ENCODE peak calls at places on chromosomes 11 and 22, in six cellular contexts. N is A549, V is IMR-90, X is HCT116, Q is lower leg skin, R is gastrocnemius medialis. P is an unnamed sample.

GRCh38 chr11:83284501-83285051 is 1.6 kb downstream of the CCDC90B start:
- DNase-seq in Q (no peak), N (no peak), X (no peak), R (no peak), V (no peak), P (no peak)

GRCh38 chr11:132332521-132332920 is 962.1 kb downstream of the NTM start:
- DNase-seq in X (no peak), Q (no peak), V (no peak), N (no peak), R (no peak), P (no peak)

GRCh38 chr11:128859563-128860441 is 7.3 kb downstream of the KCNJ1 start:
- DNase-seq in X (peak), V (peak), R (peak), N (peak), Q (no peak), P (peak)

GRCh38 chr11:131370090-131370751 is at the start of gene NTM:
- DNase-seq in X (no peak), R (peak), N (no peak), V (peak), Q (peak), P (no peak)

GRCh38 chr22:49099496-49100124 is 728.1 kb downstream of the BRD1 start:
- DNase-seq in R (no peak), V (no peak), Q (no peak), X (peak), N (peak), P (no peak)

GRCh38 chr11:9099617-9100016 is 8.2 kb upstream of the SCUBE2 start:
- DNase-seq in X (no peak), R (no peak), N (no peak), Q (no peak), V (no peak), P (no peak)

GRCh38 chr11:129346916-129347315 is 28.7 kb upstream of the BARX2 start:
- DNase-seq in R (no peak), N (no peak), X (no peak), V (no peak), Q (no peak), P (no peak)

GRCh38 chr11:73475549-73475948 is 99.3 kb downstream of the RELT start:
- DNase-seq in R (no peak), V (no peak), Q (no peak), N (no peak), X (no peak), P (no peak)

GRCh38 chr11:88151866-88152265 is 23.4 kb downstream of the RAB38 start:
- DNase-seq in R (no peak), X (no peak), V (no peak), N (no peak), Q (no peak), P (no peak)

GRCh38 chr22:30205281-30206115 is 41.1 kb downstream of the LIF start:
- DNase-seq in N (peak), Q (peak), R (peak), X (no peak), V (peak), P (no peak)

GRCh38 chr22:32476804-32477203 is 2.2 kb downstream of the FBXO7 start:
- DNase-seq in N (no peak), X (no peak), Q (no peak), R (no peak), V (no peak), P (no peak)

GRCh38 chr11:96205460-96205809 is 137.6 kb downstream of the MAML2 start:
- DNase-seq in R (no peak), N (no peak), X (no peak), V (no peak), Q (no peak), P (no peak)

GRCh38 chr11:69141742-69142141 is 14.0 kb upstream of the SMIM38 start:
- DNase-seq in N (no peak), R (no peak), V (peak), Q (peak), X (no peak), P (no peak)

GRCh38 chr11:77547863-77548551 is 41.7 kb upstream of the AQP11 start:
- DNase-seq in X (peak), Q (no peak), N (peak), R (no peak), V (peak), P (peak)

GRCh38 chr11:61777234-61778090 is 14.9 kb downstream of the TMEM258 start:
- DNase-seq in V (no peak), N (no peak), X (no peak), Q (no peak), R (peak), P (peak)

GRCh38 chr11:67318239-67318555 is 14.9 kb downstream of the SSH3 start:
- DNase-seq in X (no peak), V (no peak), R (no peak), N (no peak), Q (no peak), P (no peak)

GRCh38 chr22:44166877-44167276 is 13.8 kb upstream of the PARVG start:
- DNase-seq in R (no peak), X (no peak), V (no peak), Q (no peak), N (no peak), P (no peak)

GRCh38 chr11:70205049-70205725 is 2.1 kb downstream of the FADD start:
- DNase-seq in X (no peak), R (no peak), N (no peak), V (peak), Q (no peak), P (no peak)

GRCh38 chr22:37616205-37617083 is 7.8 kb downstream of the GGA1 start:
- DNase-seq in V (no peak), X (no peak), N (no peak), R (no peak), Q (no peak), P (no peak)

GRCh38 chr11:124745835-124746620 is 6.0 kb downstream of the VSIG2 start:
- DNase-seq in X (no peak), R (no peak), Q (no peak), V (no peak), N (peak), P (peak)

GRCh38 chr11:20457934-20458333 is 70.4 kb downstream of the PRMT3 start:
- DNase-seq in N (no peak), X (no peak), Q (no peak), V (no peak), R (no peak), P (no peak)

GRCh38 chr22:26711205-26711958 is 54.0 kb downstream of the MIAT start:
- DNase-seq in R (peak), Q (no peak), N (no peak), X (no peak), V (peak), P (peak)

DNA sequence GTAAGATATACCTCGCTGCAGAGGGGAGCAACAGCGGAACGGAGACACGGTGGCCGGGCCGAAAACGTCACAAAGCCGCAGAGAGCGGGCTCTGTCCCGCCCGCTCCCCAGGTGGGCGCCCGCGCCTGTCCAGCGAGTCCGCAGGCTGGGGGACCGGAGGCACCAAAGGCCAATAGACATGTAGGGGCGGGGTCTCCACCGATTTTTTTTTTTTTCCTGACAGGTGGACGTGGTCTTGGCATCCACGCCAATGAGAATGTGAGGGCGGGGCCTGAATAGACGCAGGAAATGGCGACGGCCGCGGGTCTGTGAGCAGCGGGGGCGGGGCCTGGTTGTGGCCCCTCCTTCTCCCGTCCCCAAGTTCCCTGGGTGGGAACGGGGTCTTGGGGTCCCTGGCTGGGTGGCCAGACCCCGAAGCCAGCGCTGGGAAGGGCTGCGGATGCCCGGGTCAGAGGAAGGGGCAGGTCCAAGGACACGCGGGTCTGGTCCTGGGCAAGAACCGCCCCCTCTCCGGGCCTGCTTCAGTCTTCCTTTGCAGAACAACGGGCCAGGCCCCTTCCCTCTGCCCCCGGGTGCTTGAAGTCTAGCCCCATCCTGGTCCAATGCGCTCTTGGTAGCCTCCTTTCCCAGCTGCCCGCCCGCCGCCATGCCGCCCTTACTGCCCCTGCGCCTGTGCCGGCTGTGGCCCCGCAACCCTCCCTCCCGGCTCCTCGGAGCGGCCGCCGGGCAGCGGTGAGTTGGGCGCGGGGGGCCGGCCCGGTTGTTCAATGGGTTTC is at the start of gene DNAJC4:
- DNase-seq in Q (peak), V (peak), N (peak), X (peak), R (peak), P (peak)
- TF ChIP-seq POLR2A in Q (no peak), V (no peak), N (peak), X (no peak), R (peak), P (peak)

DNA sequence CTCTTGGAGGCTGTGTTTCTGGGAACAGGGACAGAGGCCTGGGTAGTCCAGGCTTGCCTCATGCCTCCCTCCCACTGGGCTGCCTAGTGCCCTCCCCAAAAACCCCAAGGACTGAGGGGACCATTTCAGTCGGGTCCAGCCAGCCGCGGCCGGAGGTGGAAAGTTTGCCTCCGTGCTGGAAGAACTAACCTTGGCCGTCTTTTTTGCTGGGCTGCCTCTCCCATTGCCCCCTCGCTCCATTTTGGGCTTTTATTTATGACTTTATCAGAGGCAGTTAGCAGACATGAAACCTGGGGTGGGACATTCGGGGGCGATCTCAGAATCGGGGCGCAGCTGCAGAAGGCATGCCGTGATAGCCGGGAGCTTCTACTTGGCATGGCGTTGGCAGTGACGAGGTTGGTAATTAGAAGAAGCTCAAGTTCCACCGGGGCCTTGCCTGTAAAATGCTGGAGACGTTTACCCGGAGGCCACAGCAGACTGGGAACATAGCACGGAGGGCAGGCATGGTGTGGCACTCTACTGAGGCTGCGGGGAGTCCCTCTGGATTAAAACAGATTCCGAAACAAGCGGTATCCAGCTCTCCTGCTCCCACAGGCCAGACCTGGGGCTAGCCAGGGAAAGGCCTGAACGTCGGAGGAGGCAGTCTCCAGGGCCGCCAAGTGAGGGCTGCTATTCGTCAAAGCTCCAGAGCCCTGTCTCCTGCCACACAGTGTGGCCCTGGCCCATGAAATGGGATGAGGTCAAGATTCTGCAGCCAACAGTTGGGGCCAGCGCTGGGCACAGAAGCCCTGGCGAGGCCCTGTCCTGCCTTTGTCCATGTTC is 76.4 kb upstream of the PPARA start:
- DNase-seq in Q (peak), V (peak), N (no peak), R (peak), X (no peak), P (no peak)
- TF ChIP-seq POLR2A in Q (no peak), V (peak), N (no peak), R (peak), X (no peak), P (no peak)

DNA sequence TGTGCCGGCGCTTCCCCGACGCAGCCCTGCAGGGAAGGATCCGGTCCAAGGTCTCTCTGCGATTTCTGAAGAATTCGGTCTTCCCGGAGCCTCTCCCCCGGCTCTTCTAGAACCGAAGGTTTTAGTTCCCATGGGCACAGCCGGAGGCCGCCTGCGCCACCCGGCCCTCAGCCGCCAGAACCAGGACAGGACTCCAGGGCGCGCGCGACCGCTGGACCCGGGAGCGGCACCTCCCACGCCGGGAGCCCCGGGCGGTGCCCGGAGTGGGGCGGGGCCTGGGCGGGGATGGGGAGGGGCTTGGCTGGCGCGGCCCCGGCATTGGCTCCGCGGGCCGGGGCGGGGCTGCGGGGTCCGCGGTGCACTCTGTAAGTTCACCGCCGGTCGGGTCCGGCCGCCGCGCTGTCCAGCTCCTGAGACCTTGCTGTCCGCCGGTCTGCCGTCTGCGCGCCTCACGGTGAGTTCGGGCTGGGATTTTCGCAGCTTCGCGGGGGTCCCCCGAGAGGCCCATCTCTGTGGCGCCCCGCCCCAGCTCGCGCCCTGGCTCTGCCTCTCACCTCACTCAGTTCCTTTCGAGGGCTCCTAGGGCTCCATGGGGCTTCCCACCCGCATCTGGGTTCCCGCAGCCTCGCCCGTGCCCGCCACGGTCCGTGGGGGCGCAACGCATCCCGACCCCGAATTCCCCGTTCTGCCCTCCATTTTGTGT is at the start of gene CDC42EP2:
- DNase-seq in Q (peak), V (peak), R (peak), N (peak), X (peak), P (peak)
- TF ChIP-seq POLR2A in Q (no peak), V (peak), R (peak), N (peak), X (peak), P (no peak)

GRCh38 chr11:116170526-116171120 is 602.2 kb downstream of the BUD13 start:
- DNase-seq in R (no peak), X (no peak), V (no peak), Q (peak), N (no peak), P (no peak)
- TF ChIP-seq POLR2A in R (no peak), X (no peak), V (no peak), Q (no peak), N (no peak), P (no peak)

DNA sequence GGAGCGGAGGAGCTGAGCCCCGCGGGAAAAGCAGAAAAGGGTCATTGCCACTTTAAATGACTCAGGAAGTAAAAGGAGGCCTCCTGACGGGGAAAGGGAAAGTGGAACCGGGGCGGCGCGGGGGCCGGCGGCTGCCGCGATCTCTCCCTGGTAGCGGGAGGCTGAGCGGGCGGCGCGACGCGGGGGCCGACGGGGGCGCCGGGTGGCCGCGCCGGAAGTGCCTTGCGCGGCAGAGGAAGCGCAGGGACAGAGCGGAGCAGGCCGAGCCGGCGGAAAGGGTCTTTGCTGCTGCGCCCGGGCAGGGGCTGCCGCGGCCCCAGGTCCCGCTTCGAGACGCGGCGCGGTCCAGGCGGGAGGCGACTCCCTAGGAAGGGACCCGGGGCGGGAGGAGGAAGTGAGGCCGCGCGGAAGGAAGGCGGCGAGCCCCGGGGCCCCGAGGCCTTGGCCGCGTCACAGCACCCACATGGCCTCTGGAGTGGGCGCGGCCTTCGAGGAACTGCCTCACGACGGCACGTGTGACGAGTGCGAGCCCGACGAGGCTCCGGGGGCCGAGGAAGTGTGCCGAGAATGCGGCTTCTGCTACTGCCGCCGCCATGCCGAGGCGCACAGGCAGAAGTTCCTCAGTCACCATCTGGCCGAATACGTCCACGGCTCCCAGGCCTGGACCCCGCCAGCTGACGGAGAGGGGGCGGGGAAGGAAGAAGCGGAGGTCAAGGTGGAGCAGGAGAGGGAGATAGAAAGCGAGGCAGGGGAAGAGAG is at the start of gene TRIM44:
- DNase-seq in N (peak), Q (peak), V (peak), X (peak), R (peak), P (peak)
- TF ChIP-seq POLR2A in N (peak), Q (no peak), V (peak), X (peak), R (peak), P (peak)

GRCh38 chr11:75582935-75583709 is 21.1 kb downstream of the SERPINH1 start:
- DNase-seq in Q (peak), N (peak), V (peak), R (peak), X (no peak), P (peak)
- TF ChIP-seq POLR2A in Q (no peak), N (peak), V (peak), R (no peak), X (no peak), P (peak)

DNA sequence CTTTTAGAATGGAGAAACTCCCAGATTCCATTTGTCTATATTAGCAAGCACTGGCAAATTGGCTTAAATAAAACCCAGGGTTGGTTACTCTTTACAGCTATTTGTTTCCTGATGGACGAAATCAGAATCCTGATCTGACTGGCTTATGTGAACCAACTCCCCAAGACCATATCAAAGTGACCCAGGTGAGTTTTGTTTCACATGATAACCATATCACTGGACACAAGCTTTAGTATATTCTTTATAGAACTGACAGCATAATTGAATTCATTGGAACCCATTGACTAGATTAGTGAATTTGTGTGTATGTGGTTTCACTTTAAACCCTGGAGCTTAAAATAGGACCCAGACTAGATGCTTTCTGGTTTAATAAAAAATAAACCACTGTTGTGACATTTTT is 39.3 kb downstream of the MCAM start:
- DNase-seq in V (no peak), R (no peak), N (no peak), X (no peak), Q (no peak), P (no peak)
- TF ChIP-seq POLR2A in V (no peak), R (no peak), N (no peak), X (no peak), Q (no peak), P (no peak)

GRCh38 chr11:2993000-2993330 is 836 bp upstream of the NAP1L4 start:
- DNase-seq in Q (no peak), V (no peak), X (no peak), N (no peak), R (no peak), P (no peak)

GRCh38 chr11:2990617-2991476 is 1.3 kb downstream of the NAP1L4 start:
- DNase-seq in Q (peak), X (no peak), N (peak), R (no peak), V (no peak), P (no peak)

GRCh38 chr11:2992234-2992999 is at the start of gene NAP1L4:
- DNase-seq in N (peak), R (peak), X (peak), V (peak), Q (peak), P (peak)

GRCh38 chr11:2989551-2989950 is 2.6 kb downstream of the NAP1L4 start:
- DNase-seq in X (no peak), N (no peak), R (no peak), V (no peak), Q (no peak), P (no peak)

DNA sequence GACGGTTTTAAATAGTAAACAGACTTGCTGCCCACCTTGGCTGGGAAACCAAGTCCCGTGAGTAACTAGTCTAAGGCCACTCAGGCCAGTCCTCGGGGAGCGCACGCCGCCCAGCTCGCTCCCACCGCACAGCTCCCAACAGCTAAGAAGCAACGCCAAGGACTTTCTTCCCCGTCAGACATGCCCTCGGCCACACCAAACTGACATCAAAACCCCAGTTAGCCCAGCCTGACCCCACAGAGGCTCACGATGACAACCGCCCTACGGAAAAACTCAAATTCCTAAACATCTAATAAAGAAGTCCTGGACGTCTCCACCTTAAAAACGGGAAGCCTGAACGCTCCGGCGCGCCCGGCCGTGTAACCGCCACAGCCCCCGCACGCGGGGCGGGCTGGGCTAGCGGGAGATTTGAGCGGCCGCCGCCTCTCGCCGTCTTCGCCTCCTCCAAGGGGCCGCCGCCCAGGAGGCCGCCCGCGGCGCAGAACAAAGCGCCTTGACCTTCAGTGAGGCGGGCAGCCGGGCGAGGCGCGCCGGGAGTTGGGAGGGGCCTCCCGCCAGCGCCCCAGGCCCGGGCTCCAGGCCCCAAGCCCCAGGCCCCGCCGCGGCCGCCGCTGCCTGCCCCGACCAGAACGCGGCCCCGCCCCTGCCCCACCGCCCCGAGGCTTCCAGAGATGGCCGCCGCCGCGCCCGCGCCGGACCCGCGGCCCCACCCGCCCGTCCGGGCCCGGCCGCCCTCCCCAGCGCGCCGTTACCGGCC is 474 bp downstream of the NAP1L4 start:
- DNase-seq in V (peak), X (no peak), N (peak), R (peak), Q (peak), P (no peak)
- TF ChIP-seq POLR2A in V (peak), X (no peak), N (no peak), R (no peak), Q (no peak), P (peak)

P was measured in GM12892.